ENCODE peak calls at places on chromosomes 16 and 17, in four cellular contexts. One of them, this sample, is unnamed.

GRCh38 chr17:34081269-34081668 is 173.8 kb upstream of the CCL2 start:
- DNase-seq in GM23248: peak; percentile 25
- DNase-seq in OCI-LY7: peak; percentile 16
- DNase-seq in SK-N-SH: no peak
- DNase-seq in this sample: peak; percentile 39

GRCh38 chr17:49359990-49360795 is 1.9 kb downstream of the ZNF652 start:
- DNase-seq in OCI-LY7: peak; percentile 28
- DNase-seq in GM23248: peak; percentile 23
- DNase-seq in SK-N-SH: no peak
- DNase-seq in this sample: peak; percentile 6

GRCh38 chr16:5025171-5025632 is 8.5 kb downstream of the NAGPA start:
- DNase-seq in SK-N-SH: no peak
- DNase-seq in OCI-LY7: peak; percentile 49
- DNase-seq in GM23248: peak; percentile 16
- DNase-seq in this sample: peak; percentile 86

GRCh38 chr17:82611140-82612058 is 36.8 kb downstream of the WDR45B start:
- DNase-seq in GM23248: no peak
- DNase-seq in SK-N-SH: peak; percentile 89
- DNase-seq in OCI-LY7: peak; percentile 32
- DNase-seq in this sample: no peak

GRCh38 chr17:3843935-3844516 is 2.0 kb downstream of the NCBP3 start:
- DNase-seq in OCI-LY7: peak; percentile 72
- DNase-seq in GM23248: peak; percentile 56
- DNase-seq in SK-N-SH: peak; percentile 49
- DNase-seq in this sample: peak; percentile 58

GRCh38 chr16:76265434-76266045 is 11.7 kb upstream of the CNTNAP4 start:
- DNase-seq in GM23248: peak; percentile 1
- DNase-seq in SK-N-SH: peak; percentile 10
- DNase-seq in OCI-LY7: peak; percentile 48
- DNase-seq in this sample: peak; percentile 67

GRCh38 chr16:19361587-19361986 is 56.1 kb upstream of the TMC5 start:
- DNase-seq in GM23248: no peak
- DNase-seq in SK-N-SH: no peak
- DNase-seq in OCI-LY7: no peak
- DNase-seq in this sample: no peak

GRCh38 chr16:11401161-11402050 is 56.1 kb downstream of the RMI2 start:
- DNase-seq in OCI-LY7: no peak
- DNase-seq in SK-N-SH: peak; percentile 28
- DNase-seq in GM23248: peak; percentile 22
- DNase-seq in this sample: no peak

GRCh38 chr17:47955497-47956461 is 1.9 kb downstream of the PRR15L start:
- DNase-seq in SK-N-SH: no peak
- DNase-seq in OCI-LY7: no peak
- DNase-seq in GM23248: no peak
- DNase-seq in this sample: no peak

GRCh38 chr17:73550561-73550960 is 93.7 kb downstream of the SDK2 start:
- DNase-seq in OCI-LY7: no peak
- DNase-seq in GM23248: no peak
- DNase-seq in SK-N-SH: no peak
- DNase-seq in this sample: no peak

GRCh38 chr17:41527076-41528023 is 758 bp downstream of the KRT19 start:
- DNase-seq in GM23248: peak; percentile 19
- DNase-seq in OCI-LY7: no peak
- DNase-seq in SK-N-SH: no peak
- DNase-seq in this sample: peak; percentile 64

GRCh38 chr17:17235212-17236174 is 1.5 kb downstream of the FLCN start:
- DNase-seq in GM23248: peak; percentile 76
- DNase-seq in SK-N-SH: no peak
- DNase-seq in OCI-LY7: no peak
- DNase-seq in this sample: no peak

GRCh38 chr17:4747847-4748246 is 8.1 kb upstream of the CXCL16 start:
- DNase-seq in SK-N-SH: peak; percentile 62
- DNase-seq in OCI-LY7: peak; percentile 29
- DNase-seq in GM23248: no peak
- DNase-seq in this sample: no peak

GRCh38 chr17:80455328-80455710 is 21.1 kb downstream of the NPTX1 start:
- DNase-seq in GM23248: peak; percentile 70
- DNase-seq in OCI-LY7: peak; percentile 64
- DNase-seq in SK-N-SH: peak; percentile 92
- DNase-seq in this sample: peak; percentile 86
- TF ChIP-seq EZH2phosphoT487 in GM23248: no peak
- TF ChIP-seq EZH2phosphoT487 in OCI-LY7: no peak
- TF ChIP-seq EZH2phosphoT487 in SK-N-SH: no peak
- TF ChIP-seq EZH2phosphoT487 in this sample: no peak

DNA sequence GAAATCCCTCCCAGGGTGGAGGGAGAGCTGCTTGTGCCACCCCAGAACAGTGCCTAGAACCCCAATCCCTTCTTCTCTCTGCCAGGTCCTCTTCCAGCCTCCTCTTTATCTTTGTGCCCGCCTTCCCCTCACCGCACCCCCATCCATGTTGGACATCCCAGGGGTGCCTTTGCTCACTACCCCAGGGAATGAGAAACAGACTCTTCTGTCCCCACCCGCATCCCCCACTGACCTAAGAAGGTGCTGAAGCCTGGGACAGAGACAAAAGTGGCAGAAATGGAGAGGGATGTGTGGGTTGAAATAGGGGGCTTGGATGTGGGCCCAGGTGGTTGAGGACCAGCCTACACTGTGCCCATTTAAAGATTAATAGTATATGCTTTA is 17.0 kb downstream of the ALOX15B start:
- DNase-seq in GM23248: no peak
- DNase-seq in SK-N-SH: no peak
- DNase-seq in OCI-LY7: no peak
- DNase-seq in this sample: no peak
- H2AFZ ChIP-seq in GM23248: no peak overlapping the region
- H2AFZ ChIP-seq in SK-N-SH: no peak overlapping the region
- H2AFZ ChIP-seq in OCI-LY7: no peak overlapping the region
- H2AFZ ChIP-seq in this sample: no peak overlapping the region

DNA sequence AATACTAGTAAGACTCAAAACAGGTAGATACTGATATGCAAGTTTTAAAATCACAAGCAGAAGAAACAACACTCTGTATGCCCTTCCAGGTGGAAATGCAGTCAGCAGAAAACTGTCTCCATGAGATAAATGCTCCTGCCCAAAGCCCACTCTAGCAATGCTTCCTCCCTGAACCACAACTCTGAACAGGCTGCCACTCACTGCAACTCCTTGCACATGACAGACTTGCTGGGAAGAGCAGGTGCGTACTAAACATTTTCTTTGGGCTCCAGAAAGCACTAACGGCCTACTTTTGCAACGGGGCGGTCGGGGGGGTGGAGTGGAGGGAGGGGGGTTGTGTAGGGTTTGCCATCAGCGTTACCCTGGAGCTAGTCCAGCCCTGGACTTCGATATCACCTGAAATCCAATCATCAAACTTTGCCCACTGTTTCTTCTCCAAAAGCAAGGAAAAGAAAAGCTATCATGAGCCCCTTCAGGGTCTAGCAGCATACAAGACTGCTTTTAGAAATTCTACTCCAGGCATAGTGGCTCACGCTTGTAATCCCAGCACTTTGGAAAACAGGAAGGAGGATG is 46.1 kb downstream of the ANKRD11 start:
- DNase-seq in OCI-LY7: no peak
- DNase-seq in GM23248: no peak
- DNase-seq in SK-N-SH: no peak
- DNase-seq in this sample: no peak
- TF ChIP-seq EZH2phosphoT487 in OCI-LY7: no peak
- TF ChIP-seq EZH2phosphoT487 in GM23248: no peak
- TF ChIP-seq EZH2phosphoT487 in SK-N-SH: no peak
- TF ChIP-seq EZH2phosphoT487 in this sample: no peak

DNA sequence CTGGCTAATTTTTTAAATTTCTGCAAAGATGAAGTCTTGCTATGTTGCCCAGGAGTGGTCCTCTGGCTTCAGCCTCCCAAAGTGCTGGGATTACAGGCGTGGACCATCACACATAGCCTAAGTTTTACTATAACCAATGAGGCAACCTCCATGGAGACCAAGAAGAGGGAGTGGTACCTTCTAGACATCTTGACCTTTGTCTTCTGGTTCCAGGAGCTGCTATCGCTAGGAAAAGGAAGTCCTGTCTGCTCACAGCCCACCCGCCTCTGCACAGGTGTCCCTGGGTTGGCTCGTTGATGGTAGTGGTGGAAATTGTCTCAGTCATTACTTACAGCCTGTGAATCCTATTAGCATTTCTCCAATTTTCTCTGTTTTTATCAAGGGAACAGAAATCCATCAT is 169.7 kb downstream of the PRKCA start:
- DNase-seq in OCI-LY7: no peak
- DNase-seq in SK-N-SH: no peak
- DNase-seq in GM23248: no peak
- DNase-seq in this sample: no peak
- H2AFZ ChIP-seq in OCI-LY7: no peak overlapping the region
- H2AFZ ChIP-seq in SK-N-SH: no peak overlapping the region
- H2AFZ ChIP-seq in GM23248: no peak overlapping the region
- H2AFZ ChIP-seq in this sample: no peak overlapping the region

GRCh38 chr16:51374346-51374745 is 223.3 kb upstream of the SALL1 start:
- DNase-seq in GM23248: peak; percentile 88
- DNase-seq in SK-N-SH: no peak
- DNase-seq in OCI-LY7: no peak
- DNase-seq in this sample: no peak
- TF ChIP-seq EZH2phosphoT487 in GM23248: no peak
- TF ChIP-seq EZH2phosphoT487 in SK-N-SH: no peak
- TF ChIP-seq EZH2phosphoT487 in OCI-LY7: no peak
- TF ChIP-seq EZH2phosphoT487 in this sample: no peak

DNA sequence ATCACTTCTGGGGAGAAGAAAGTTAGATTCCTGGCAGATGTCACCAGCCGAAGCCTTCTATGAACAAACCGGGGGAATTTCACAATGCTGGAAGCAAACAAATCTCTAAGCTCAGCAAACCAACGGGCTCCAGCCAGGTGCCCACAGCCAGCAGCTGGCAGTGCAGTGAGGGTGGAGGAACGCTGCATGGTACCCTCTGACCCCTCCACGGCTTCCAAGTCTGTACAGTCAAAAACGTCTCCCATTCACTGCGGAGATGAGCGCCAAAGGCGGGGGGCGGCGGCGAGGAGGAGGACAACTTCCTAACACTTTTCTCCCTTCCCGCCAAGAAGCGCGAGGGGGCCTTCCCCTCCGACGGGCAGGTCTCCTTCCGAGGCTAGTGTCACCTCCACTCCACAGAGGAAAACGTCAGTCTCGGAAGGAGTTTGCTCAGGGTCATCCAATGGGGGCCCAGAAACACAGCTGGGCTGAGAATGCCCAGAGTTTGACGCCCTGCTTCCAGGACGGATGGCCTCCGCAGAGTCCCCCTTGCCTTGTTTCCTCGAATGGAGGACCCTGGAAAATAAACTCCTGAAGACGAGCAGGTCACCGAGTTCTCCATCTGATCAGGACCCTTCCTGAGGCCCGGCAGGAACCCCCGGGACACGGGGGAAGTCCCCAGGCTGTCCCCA is 855 bp downstream of the ZNF598 start:
- DNase-seq in GM23248: peak; percentile 84
- DNase-seq in SK-N-SH: peak; percentile 61
- DNase-seq in OCI-LY7: peak; percentile 42
- DNase-seq in this sample: no peak
- H2AFZ ChIP-seq in GM23248: peak overlapping the region; percentile 2
- H2AFZ ChIP-seq in SK-N-SH: no peak overlapping the region
- H2AFZ ChIP-seq in OCI-LY7: no peak overlapping the region
- H2AFZ ChIP-seq in this sample: no peak overlapping the region

DNA sequence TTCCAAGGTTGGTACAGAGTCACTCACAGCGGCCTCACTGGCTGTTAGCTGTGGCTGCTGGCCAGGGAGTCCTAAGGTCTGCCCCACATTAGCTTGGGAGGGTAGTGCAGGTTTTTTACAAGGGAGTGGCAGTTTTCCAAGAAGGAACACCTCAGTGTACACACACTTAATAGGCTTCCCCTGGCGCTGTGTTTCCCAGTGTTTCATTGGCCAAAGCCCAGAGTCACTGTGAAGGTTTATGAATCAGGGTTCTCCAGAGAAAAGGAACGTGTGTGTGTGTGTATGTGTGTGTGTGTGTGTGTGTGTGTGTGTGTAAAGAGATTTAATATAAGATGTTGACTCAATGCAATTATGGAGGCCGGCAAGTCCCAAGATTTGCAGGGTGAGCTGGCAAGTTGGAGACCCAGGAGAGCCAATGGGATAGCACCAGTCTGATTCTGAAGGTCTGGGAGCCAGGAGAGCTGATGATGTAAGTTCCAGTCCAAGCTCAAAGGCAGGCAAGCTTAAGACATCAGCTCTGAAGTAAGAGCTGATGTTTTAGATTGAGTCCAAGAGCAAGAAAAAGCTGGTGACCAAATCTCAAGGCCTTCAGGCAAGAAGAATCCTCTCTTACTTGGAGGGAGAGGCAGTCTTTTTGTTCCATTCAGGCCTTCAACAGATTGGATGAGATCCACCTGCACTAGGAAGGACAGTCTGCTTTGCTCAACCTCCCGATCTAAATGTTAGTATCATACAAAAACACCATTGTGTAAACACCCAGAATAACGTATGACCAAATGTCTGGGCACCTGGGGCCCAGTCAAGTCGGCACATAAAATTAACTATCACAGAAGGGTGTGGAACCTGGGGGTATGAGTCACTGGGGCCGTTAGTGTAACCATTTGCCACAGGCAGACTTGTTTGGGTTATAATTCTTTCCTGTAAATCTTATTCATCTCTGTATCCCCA is 206.8 kb downstream of the PRKCA start:
- DNase-seq in SK-N-SH: no peak
- DNase-seq in OCI-LY7: no peak
- DNase-seq in GM23248: peak; percentile 93
- DNase-seq in this sample: no peak
- TF ChIP-seq EZH2phosphoT487 in SK-N-SH: no peak
- TF ChIP-seq EZH2phosphoT487 in OCI-LY7: no peak
- TF ChIP-seq EZH2phosphoT487 in GM23248: no peak
- TF ChIP-seq EZH2phosphoT487 in this sample: no peak

GRCh38 chr16:30655815-30656347 is 2.4 kb upstream of the FBRS start:
- DNase-seq in OCI-LY7: no peak
- DNase-seq in GM23248: no peak
- DNase-seq in SK-N-SH: no peak
- DNase-seq in this sample: no peak
- H2AFZ ChIP-seq in OCI-LY7: no peak overlapping the region
- H2AFZ ChIP-seq in GM23248: no peak overlapping the region
- H2AFZ ChIP-seq in SK-N-SH: no peak overlapping the region
- H2AFZ ChIP-seq in this sample: no peak overlapping the region